ENCODE peak calls at places on chromosomes 16 and 17, in nine cellular contexts. L is small intestine; C is T-helper 17 cell; X is WTC11; H is NT2/D1; I is HS-5; O is aorta; K is NCI-H774; Z is activated CD4-positive, CD25-positive, alpha-beta regulatory T cell. A is an unnamed sample.

GRCh38 chr16:87951550-87952538 is 610 bp downstream of the BANP start:
- DNase-seq in L (peak), C (no peak), X (no peak), H (no peak), I (no peak), O (peak), K (no peak), Z (peak), A (peak)

GRCh38 chr17:75624714-75625345 is 8.4 kb upstream of the SMIM5 start:
- DNase-seq in L (no peak), C (no peak), X (no peak), H (no peak), I (no peak), O (no peak), K (no peak), Z (no peak), A (no peak)

GRCh38 chr16:19067349-19068236 is at the start of gene COQ7:
- DNase-seq in L (peak), C (peak), X (peak), H (peak), I (peak), O (peak), K (peak), Z (peak), A (peak)

GRCh38 chr17:83090424-83091256 is 11.2 kb downstream of the METRNL start:
- DNase-seq in L (no peak), C (no peak), X (no peak), H (no peak), I (no peak), O (no peak), K (no peak), Z (no peak), A (no peak)

GRCh38 chr16:20094157-20094556 is 20.5 kb upstream of the GPR139 start:
- DNase-seq in L (no peak), C (no peak), X (no peak), H (no peak), I (no peak), O (no peak), K (no peak), Z (no peak), A (no peak)

GRCh38 chr16:1331712-1332617 is 1.5 kb upstream of the BAIAP3 start:
- DNase-seq in L (peak), C (no peak), X (peak), H (peak), I (no peak), O (no peak), K (peak), Z (no peak), A (peak)

GRCh38 chr16:20938426-20938825 is 37.9 kb downstream of the LYRM1 start:
- DNase-seq in L (no peak), C (no peak), X (no peak), H (no peak), I (peak), O (no peak), K (no peak), Z (no peak), A (no peak)

GRCh38 chr16:49492090-49492801 is 118.6 kb downstream of the C16orf78 start:
- DNase-seq in L (no peak), C (no peak), X (peak), H (no peak), I (no peak), O (peak), K (peak), Z (no peak), A (peak)

GRCh38 chr16:63130942-63131341 is 1094.7 kb upstream of the CDH8 start:
- DNase-seq in L (no peak), C (no peak), X (no peak), H (no peak), I (no peak), O (no peak), K (no peak), Z (no peak), A (no peak)

GRCh38 chr17:4881761-4882555 is 17.4 kb upstream of the C17orf107 start:
- DNase-seq in L (peak), C (peak), X (peak), H (peak), I (no peak), O (no peak), K (peak), Z (peak), A (peak)

GRCh38 chr16:74742051-74742481 is 32.6 kb downstream of the FA2H start:
- DNase-seq in L (peak), C (no peak), X (no peak), H (no peak), I (no peak), O (no peak), K (no peak), Z (no peak), A (no peak)

GRCh38 chr17:75096082-75096625 is 8.4 kb downstream of the SLC16A5 start:
- DNase-seq in L (peak), C (no peak), X (no peak), H (no peak), I (no peak), O (peak), K (no peak), Z (no peak), A (no peak)